ENCODE peak calls at places on chromosome 13, in four cellular contexts. X is CD4-positive, CD25-positive, alpha-beta regulatory T cell; H is cardiac muscle cell; L is HCT116. V is an unnamed sample. For H3K4me1 and H3K36me3, the result is how much of the 10 kb centered on the place peaks cover.

GRCh38 chr13:104006625-104007061 is 940.4 kb upstream of the SLC10A2 start:
- DNase-seq in X (no peak), H (peak), L (no peak), V (no peak)

GRCh38 chr13:97310809-97311436 is 88.8 kb downstream of the MBNL2 start:
- DNase-seq in X (no peak), H (no peak), L (no peak), V (no peak)

GRCh38 chr13:32537580-32538233 is 888 bp downstream of the N4BP2L2 start:
- DNase-seq in X (peak), H (no peak), L (peak), V (no peak)

GRCh38 chr13:24097667-24098066 is 62.9 kb upstream of the SPATA13 start:
- DNase-seq in X (peak), H (no peak), L (no peak), V (peak)

GRCh38 chr13:21638319-21639282 is 32.3 kb upstream of the FGF9 start:
- DNase-seq in X (peak), H (peak), L (no peak), V (peak)

GRCh38 chr13:49421391-49421790 is 22.5 kb downstream of the CAB39L start:
- DNase-seq in X (peak), H (peak), L (peak), V (peak)

GRCh38 chr13:82758056-82758455 is 1124.2 kb downstream of the SLITRK1 start:
- DNase-seq in X (no peak), H (peak), L (peak), V (no peak)

GRCh38 chr13:37127706-37128241 is 22.3 kb upstream of the CSNK1A1L start:
- DNase-seq in X (no peak), H (no peak), L (no peak), V (no peak)

GRCh38 chr13:38535271-38535670 is 151.6 kb upstream of the FREM2 start:
- DNase-seq in X (no peak), H (no peak), L (no peak), V (no peak)

GRCh38 chr13:110421696-110422395 is 114.8 kb downstream of the COL4A2 start:
- DNase-seq in X (peak), H (no peak), L (no peak), V (no peak)

GRCh38 chr13:30114586-30115256 is 192.6 kb downstream of the KATNAL1 start:
- DNase-seq in X (peak), H (peak), L (peak), V (peak)

GRCh38 chr13:36362251-36362650 is 16.1 kb upstream of the SPART start:
- DNase-seq in X (no peak), H (no peak), L (no peak), V (no peak)

GRCh38 chr13:80363890-80364503 is 23.1 kb upstream of the SPRY2 start:
- DNase-seq in X (no peak), H (no peak), L (no peak), V (no peak)

GRCh38 chr13:42812311-42812710 is 30.9 kb downstream of the FAM216B start:
- DNase-seq in X (no peak), H (no peak), L (no peak), V (no peak)

GRCh38 chr13:32208860-32209259 is 106.3 kb downstream of the ZAR1L start:
- DNase-seq in X (no peak), H (no peak), L (no peak), V (no peak)

GRCh38 chr13:50357586-50358118 is 342.4 kb downstream of the KCNRG start:
- DNase-seq in X (no peak), H (no peak), L (no peak), V (no peak)

GRCh38 chr13:32581177-32581786 is 5.0 kb upstream of the PDS5B start:
- DNase-seq in X (peak), H (peak), L (peak), V (no peak)

GRCh38 chr13:101424381-101425155 is 8.3 kb upstream of the NALCN start:
- DNase-seq in X (no peak), H (no peak), L (no peak), V (no peak)

GRCh38 chr13:60267498-60268202 is 103.9 kb upstream of the DIAPH3 start:
- DNase-seq in X (peak), H (peak), L (no peak), V (peak)

GRCh38 chr13:49439609-49440008 is 4.3 kb downstream of the CAB39L start:
- DNase-seq in X (no peak), H (no peak), L (no peak), V (no peak)

GRCh38 chr13:34816118-34816517 is 126.0 kb upstream of the NBEA start:
- DNase-seq in X (no peak), H (no peak), L (no peak), V (no peak)

GRCh38 chr13:73556902-73557301 is 498.1 kb downstream of the KLF5 start:
- DNase-seq in X (no peak), H (no peak), L (no peak), V (no peak)

GRCh38 chr13:26280295-26280694 is 26.4 kb downstream of the CDK8 start:
- DNase-seq in X (no peak), H (no peak), L (no peak), V (no peak)

GRCh38 chr13:40668335-40668734 is 1.9 kb upstream of the FOXO1 start:
- DNase-seq in X (peak), H (no peak), L (no peak), V (peak)
- H3K4me1 ChIP-seq in X (under half), H (under half), L (under half), V (under half)

DNA sequence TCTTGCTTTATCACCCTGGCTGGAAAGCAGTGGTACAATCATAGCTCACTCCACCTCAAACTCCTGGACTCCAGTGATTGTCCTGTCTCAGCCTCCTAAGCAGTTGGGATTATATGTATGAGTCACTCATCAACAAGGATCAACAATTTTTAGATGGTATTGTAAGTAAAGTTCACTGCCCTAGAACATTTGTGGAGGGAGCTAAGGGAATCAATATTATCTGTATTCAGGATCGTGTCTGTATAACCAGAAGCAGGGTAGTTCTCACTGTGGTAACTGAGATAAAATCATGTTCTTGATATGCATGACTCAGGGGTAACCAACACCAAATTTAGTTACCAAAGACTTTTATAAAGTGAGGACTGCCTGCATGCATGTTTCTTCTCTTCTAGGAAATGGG is 27.0 kb downstream of the ZMYM5 start:
- DNase-seq in X (no peak), H (no peak), L (no peak), V (no peak)
- H3K36me3 ChIP-seq in X (half or more), H (under half), L (under half), V (under half)

GRCh38 chr13:87035538-87035937 is 635.6 kb upstream of the SLITRK5 start:
- DNase-seq in X (no peak), H (no peak), L (no peak), V (no peak)
- H3K4me1 ChIP-seq in X (under half), H (under half), L (under half), V (under half)

DNA sequence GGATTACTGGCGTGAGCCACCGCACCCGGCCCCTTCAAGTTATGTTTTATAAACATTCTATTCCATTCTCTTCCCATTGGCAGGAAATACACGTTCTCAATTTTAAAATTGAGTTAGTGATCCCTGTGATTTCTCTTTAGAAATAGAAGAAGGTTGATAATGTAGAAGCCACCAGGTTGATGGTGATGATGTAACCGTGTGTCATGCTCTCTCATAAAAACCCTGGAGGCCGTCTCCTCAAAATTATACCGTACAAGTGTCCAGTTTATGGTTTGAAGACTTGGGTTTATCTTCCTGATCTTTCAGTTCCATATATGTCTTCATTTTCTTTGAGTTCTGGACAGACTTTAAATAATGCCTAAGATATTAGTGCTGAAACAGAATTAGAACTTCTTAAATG is 32.2 kb downstream of the COG3 start:
- DNase-seq in X (no peak), H (no peak), L (no peak), V (no peak)
- H3K36me3 ChIP-seq in X (half or more), H (under half), L (under half), V (under half)

GRCh38 chr13:99282264-99283231 is 24.4 kb upstream of the GPR18 start:
- DNase-seq in X (peak), H (no peak), L (no peak), V (no peak)

GRCh38 chr13:99289265-99289664 is 17.9 kb downstream of the GPR183 start:
- DNase-seq in X (no peak), H (no peak), L (no peak), V (no peak)

GRCh38 chr13:99287544-99287943 is 19.7 kb downstream of the GPR183 start:
- DNase-seq in X (no peak), H (no peak), L (no peak), V (no peak)

GRCh38 chr13:99288069-99288468 is 19.1 kb downstream of the GPR183 start:
- DNase-seq in X (peak), H (no peak), L (no peak), V (no peak)

DNA sequence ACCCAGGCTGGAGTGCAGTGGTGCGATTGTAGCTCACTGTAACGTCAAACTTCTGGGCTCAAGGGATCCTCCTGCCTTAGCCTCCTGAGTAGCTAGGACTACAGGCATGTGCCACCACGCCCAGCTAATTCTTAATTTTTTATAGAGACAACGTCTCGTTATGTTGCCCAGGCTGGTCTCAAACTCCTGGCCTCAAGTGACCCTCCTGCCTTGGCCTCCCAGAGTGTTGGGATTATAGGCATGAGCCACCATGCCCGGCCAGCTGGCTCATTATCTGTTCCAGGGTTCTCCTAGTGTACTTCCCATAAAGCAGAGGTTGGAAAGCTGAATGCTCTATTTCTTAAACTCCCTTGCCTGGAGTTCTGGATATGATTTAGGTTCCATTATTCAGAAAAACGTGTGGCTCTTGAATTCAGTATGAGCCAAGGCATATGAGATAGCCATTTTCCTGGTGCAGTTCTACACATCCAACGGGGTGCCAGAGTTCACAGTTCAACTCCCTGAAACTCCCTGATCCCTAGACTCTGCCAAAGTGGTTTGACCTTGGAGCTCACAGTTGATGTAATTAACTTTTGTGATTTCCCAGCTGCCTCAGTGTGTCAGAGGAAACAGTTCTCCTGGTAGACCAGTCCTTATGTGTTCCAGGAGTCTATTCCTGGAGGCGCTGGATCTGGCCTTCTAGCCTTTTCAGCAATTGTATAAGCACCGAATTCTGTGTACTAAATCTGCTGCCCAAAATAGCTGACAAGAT is 21.6 kb downstream of the GPR183 start:
- DNase-seq in X (no peak), H (peak), L (no peak), V (no peak)
- H3K4me1 ChIP-seq in X (half or more), H (under half), L (under half), V (half or more)

GRCh38 chr13:47949799-47950198 is 51.3 kb downstream of the SUCLA2 start:
- DNase-seq in X (no peak), H (no peak), L (no peak), V (no peak)

DNA sequence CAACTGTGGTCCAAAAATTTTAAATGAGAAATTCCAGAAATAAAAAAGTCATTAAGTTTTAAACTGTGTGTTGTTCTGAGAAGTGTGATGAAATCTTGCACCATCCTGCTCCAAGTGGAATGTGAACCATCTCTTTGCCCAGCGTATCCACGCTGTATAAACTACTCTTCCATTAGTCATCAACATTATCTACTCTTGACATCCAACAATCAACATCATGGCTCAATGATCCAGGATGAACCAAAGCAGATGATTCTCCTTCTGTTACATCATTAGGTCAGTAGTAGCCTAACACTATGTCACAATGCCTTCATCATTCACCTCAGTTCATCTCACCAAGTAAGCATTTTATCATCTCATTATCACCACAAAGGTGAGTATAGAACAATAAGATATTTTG is 55.3 kb downstream of the SUCLA2 start:
- DNase-seq in X (no peak), H (no peak), L (no peak), V (no peak)
- H3K36me3 ChIP-seq in X (under half), H (half or more), L (under half), V (under half)

GRCh38 chr13:99693812-99694211 is 192.5 kb downstream of the TM9SF2 start:
- DNase-seq in X (no peak), H (no peak), L (no peak), V (no peak)
- H3K4me1 ChIP-seq in X (under half), H (under half), L (under half), V (under half)

GRCh38 chr13:112005925-112006324 is 61.0 kb upstream of the SOX1 start:
- DNase-seq in X (no peak), H (no peak), L (no peak), V (no peak)

GRCh38 chr13:112007191-112007590 is 59.8 kb upstream of the SOX1 start:
- DNase-seq in X (no peak), H (no peak), L (no peak), V (no peak)

GRCh38 chr13:112000888-112001287 is 66.1 kb upstream of the SOX1 start:
- DNase-seq in X (no peak), H (no peak), L (no peak), V (no peak)

GRCh38 chr13:111999352-111999751 is 67.6 kb upstream of the SOX1 start:
- DNase-seq in X (no peak), H (no peak), L (no peak), V (no peak)

GRCh38 chr13:112001571-112001970 is 65.4 kb upstream of the SOX1 start:
- DNase-seq in X (no peak), H (no peak), L (no peak), V (no peak)
- H3K36me3 ChIP-seq in X (under half), H (under half), L (under half), V (under half)